ENCODE peak calls at places on chromosomes 5 and 9, in nine cellular contexts. X is CD8-positive, alpha-beta T cell; L is pancreas; K is PC-9; U is psoas muscle; P is thoracic aorta; F is BJ; Y is cardiac muscle cell; Z is AG09309. D is an unnamed sample.
A peak's percentile ranks its signal among the peaks of the same experiment; 100 is the strongest.

GRCh38 chr5:93461751-93462150 is 119.3 kb downstream of the NR2F1-AS1 start:
- DNase-seq in X (no peak), L (no peak), Z (peak; percentile 31), P (no peak), U (no peak), F (no peak), Y (no peak), K (no peak), D (no peak)

GRCh38 chr5:111375645-111376044 is 136.7 kb downstream of the STARD4 start:
- DNase-seq in X (no peak), Z (no peak), K (no peak), Y (no peak), U (no peak), F (no peak), P (no peak), L (no peak), D (no peak)

GRCh38 chr5:134436523-134437339 is 25.1 kb upstream of the CDKN2AIPNL start:
- DNase-seq in U (peak; percentile 84), Z (peak; percentile 84), L (peak; percentile 89), K (peak; percentile 91), P (no peak), X (peak; percentile 52), F (peak; percentile 77), Y (peak; percentile 75), D (no peak)

GRCh38 chr5:61746836-61747575 is 414.9 kb downstream of the ZSWIM6 start:
- DNase-seq in F (no peak), L (no peak), X (no peak), Z (no peak), Y (no peak), U (no peak), K (no peak), P (no peak), D (no peak)

GRCh38 chr9:95772320-95773060 is 103.0 kb upstream of the ERCC6L2 start:
- DNase-seq in U (peak; percentile 30), Y (peak; percentile 86), L (no peak), X (peak; percentile 44), F (peak; percentile 35), K (no peak), P (no peak), Z (peak; percentile 66), D (no peak)

GRCh38 chr9:120688758-120689157 is 25.5 kb downstream of the MEGF9 start:
- DNase-seq in K (no peak), L (no peak), Y (no peak), Z (no peak), U (no peak), F (no peak), X (no peak), P (no peak), D (no peak)

GRCh38 chr9:137272241-137273094 is 5.1 kb upstream of the TOR4A start:
- DNase-seq in F (no peak), L (peak; percentile 81), Z (no peak), U (peak; percentile 11), X (no peak), P (no peak), K (no peak), Y (no peak), D (no peak)

GRCh38 chr9:10366171-10366779 is 246.5 kb downstream of the PTPRD start:
- DNase-seq in P (no peak), U (no peak), Y (peak; percentile 40), Z (no peak), L (no peak), F (no peak), K (no peak), X (no peak), D (no peak)

GRCh38 chr9:72210522-72210921 is 61.3 kb downstream of the GDA start:
- DNase-seq in F (no peak), Z (no peak), K (no peak), X (no peak), L (no peak), P (no peak), U (no peak), Y (no peak), D (no peak)

GRCh38 chr5:171826132-171826531 is 40.5 kb downstream of the SMIM23 start:
- DNase-seq in X (no peak), Z (no peak), Y (no peak), P (no peak), U (no peak), F (no peak), K (no peak), L (no peak), D (no peak)

GRCh38 chr5:94693043-94693822 is 74.8 kb downstream of the SLF1 start:
- DNase-seq in X (no peak), U (no peak), Y (peak; percentile 80), F (peak; percentile 92), K (peak; percentile 45), P (no peak), L (no peak), Z (peak; percentile 84), D (no peak)

GRCh38 chr9:131627846-131628820 is 82.8 kb downstream of the PRRT1B start:
- DNase-seq in Z (peak; percentile 67), Y (peak; percentile 88), L (peak; percentile 97), X (peak; percentile 71), P (no peak), K (no peak), U (peak; percentile 83), F (no peak), D (no peak)

GRCh38 chr5:93454896-93455295 is 126.1 kb downstream of the NR2F1-AS1 start:
- DNase-seq in F (no peak), U (no peak), Y (no peak), Z (no peak), K (no peak), P (no peak), L (no peak), X (no peak), D (no peak)

GRCh38 chr5:176851380-176851779 is 41.0 kb downstream of the UNC5A start:
- DNase-seq in P (no peak), U (no peak), L (peak; percentile 42), X (no peak), K (no peak), Y (no peak), F (no peak), Z (no peak), D (no peak)

GRCh38 chr5:2193923-2194555 is 311.3 kb upstream of the IRX4 start:
- DNase-seq in P (no peak), X (no peak), F (no peak), L (no peak), K (no peak), Y (no peak), U (no peak), Z (no peak), D (no peak)

DNA sequence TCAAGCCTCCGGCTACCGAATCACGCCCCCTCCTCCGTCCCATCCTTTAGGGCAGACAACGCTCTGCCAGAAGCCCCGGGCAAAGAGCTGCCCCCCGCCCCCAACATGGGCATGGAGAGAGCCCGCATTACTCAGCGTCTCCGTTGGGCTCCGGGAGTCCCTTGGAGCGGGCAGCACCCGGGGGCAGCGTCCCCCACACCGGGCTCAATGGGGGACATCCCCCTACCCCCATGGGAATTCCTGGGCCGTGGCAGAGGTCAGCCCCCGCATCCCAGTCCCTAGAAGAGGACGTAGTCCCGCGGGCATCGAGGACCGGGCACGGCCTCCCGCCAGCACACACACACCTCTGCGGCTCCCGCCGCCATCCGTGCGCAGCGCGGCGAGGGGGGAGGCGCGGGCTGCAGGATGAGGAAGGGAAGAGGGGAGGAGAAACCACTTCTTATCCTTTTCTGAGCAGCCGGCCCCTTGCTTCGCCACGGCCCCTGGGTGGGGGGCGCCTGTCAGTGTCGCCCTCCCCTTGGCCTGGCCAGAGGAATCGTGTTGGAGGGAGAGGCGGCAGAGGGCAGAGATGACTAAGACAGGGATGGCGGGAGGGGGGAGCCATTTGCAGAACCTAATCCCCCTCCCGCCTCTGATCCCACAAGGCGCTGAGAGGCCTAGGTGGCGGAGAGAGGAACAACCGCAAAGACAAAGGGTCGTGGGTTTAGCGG is 818 bp downstream of the DNM1 start:
- DNase-seq in Y (peak; percentile 33), X (peak; percentile 20), F (no peak), P (no peak), L (no peak), U (peak; percentile 41), K (no peak), Z (no peak), D (no peak)
- TF ChIP-seq CTCF in Y (no peak), X (no peak), F (no peak), P (no peak), L (no peak), U (no peak), K (no peak), Z (no peak), D (no peak)

GRCh38 chr5:145811834-145812625 is 23.1 kb downstream of the PRELID2 start:
- DNase-seq in U (no peak), L (no peak), Y (peak; percentile 67), K (no peak), X (no peak), Z (no peak), P (no peak), F (no peak), D (no peak)
- TF ChIP-seq CTCF in U (no peak), L (no peak), Y (peak; percentile 43), K (no peak), X (no peak), Z (peak; percentile 35), P (no peak), F (peak; percentile 28), D (no peak)

DNA sequence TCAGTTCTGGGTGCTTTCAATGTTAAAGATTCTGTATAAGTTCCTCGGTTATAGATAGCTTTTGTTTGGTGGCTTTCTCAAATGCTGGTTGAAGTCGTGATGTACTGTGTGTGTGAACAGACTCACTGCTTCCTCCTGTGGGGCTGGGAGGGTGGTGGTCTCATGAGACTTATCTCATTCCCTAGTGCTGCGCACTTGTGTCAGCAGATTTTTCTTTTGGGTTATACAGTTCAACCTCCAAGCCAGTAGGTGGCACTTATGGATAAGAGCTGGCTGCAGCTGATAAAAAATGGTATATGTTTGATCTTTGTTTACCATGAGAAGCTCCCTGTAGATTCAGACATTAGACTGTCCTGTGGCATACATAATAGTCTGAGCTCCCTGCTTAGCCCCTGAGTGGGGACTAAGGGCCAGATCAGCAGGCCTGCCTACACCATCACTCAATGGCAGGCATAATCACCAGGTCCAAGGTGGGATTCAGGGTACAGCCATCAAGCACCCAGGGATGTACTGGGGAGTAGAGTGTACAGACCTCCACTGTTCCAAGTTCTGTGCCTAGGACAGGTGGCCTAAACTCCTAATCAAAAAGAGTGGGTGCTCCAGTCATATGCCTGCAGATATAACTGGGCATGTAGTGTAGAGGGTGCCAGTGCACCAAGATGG is 174.2 kb downstream of the OXCT1 start:
- DNase-seq in F (no peak), Z (no peak), K (no peak), Y (peak; percentile 6), P (no peak), U (no peak), L (no peak), X (no peak), D (no peak)
- TF ChIP-seq CTCF in F (peak; percentile 30), Z (peak; percentile 22), K (peak; percentile 58), Y (peak; percentile 21), P (peak; percentile 34), U (no peak), L (no peak), X (no peak), D (no peak)

GRCh38 chr9:85425153-85425611 is 316.6 kb downstream of the AGTPBP1 start:
- DNase-seq in U (peak; percentile 37), P (no peak), F (no peak), L (peak; percentile 68), Z (peak; percentile 53), K (no peak), X (peak; percentile 22), Y (peak; percentile 64), D (no peak)
- TF ChIP-seq CTCF in U (peak; percentile 24), P (peak; percentile 40), F (peak; percentile 69), L (peak; percentile 55), Z (peak; percentile 79), K (peak; percentile 78), X (no peak), Y (peak; percentile 75), D (no peak)

GRCh38 chr5:181121675-181122561 is 9.1 kb downstream of the OR2V1 start:
- DNase-seq in Y (no peak), X (no peak), U (no peak), Z (no peak), F (no peak), K (no peak), P (no peak), L (no peak), D (no peak)
- TF ChIP-seq CTCF in Y (no peak), X (no peak), U (no peak), Z (no peak), F (no peak), K (no peak), P (no peak), L (no peak), D (no peak)